ENCODE peak calls at places on chromosomes 5 and 9, in four cellular contexts. One of them, this sample, is unnamed.

GRCh38 chr5:110386782-110387181 is 339.7 kb downstream of the TMEM232 start:
- DNase-seq in astrocyte of the cerebellum: peak
- DNase-seq in CD8-positive, alpha-beta T cell: no peak
- DNase-seq in A549: no peak
- DNase-seq in this sample: no peak

GRCh38 chr5:121758640-121759039 is 93.0 kb upstream of the FTMT start:
- DNase-seq in CD8-positive, alpha-beta T cell: no peak
- DNase-seq in A549: no peak
- DNase-seq in astrocyte of the cerebellum: no peak
- DNase-seq in this sample: no peak

GRCh38 chr5:80141147-80141671 is 106.1 kb downstream of the THBS4 start:
- DNase-seq in astrocyte of the cerebellum: no peak
- DNase-seq in A549: no peak
- DNase-seq in CD8-positive, alpha-beta T cell: no peak
- DNase-seq in this sample: peak

GRCh38 chr5:81965510-81965909 is 6.3 kb upstream of the ATG10 start:
- DNase-seq in CD8-positive, alpha-beta T cell: no peak
- DNase-seq in astrocyte of the cerebellum: no peak
- DNase-seq in A549: no peak
- DNase-seq in this sample: no peak

GRCh38 chr5:37740331-37741066 is 99.3 kb downstream of the GDNF start:
- DNase-seq in A549: no peak
- DNase-seq in CD8-positive, alpha-beta T cell: no peak
- DNase-seq in astrocyte of the cerebellum: no peak
- DNase-seq in this sample: no peak

GRCh38 chr5:126801992-126802294 is 25.0 kb downstream of the LMNB1 start:
- DNase-seq in CD8-positive, alpha-beta T cell: no peak
- DNase-seq in A549: no peak
- DNase-seq in astrocyte of the cerebellum: peak
- DNase-seq in this sample: peak

GRCh38 chr9:92100237-92100911 is 14.8 kb downstream of the SPTLC1 start:
- DNase-seq in astrocyte of the cerebellum: peak
- DNase-seq in A549: peak
- DNase-seq in CD8-positive, alpha-beta T cell: no peak
- DNase-seq in this sample: peak

GRCh38 chr5:85927632-85928031 is 690.1 kb upstream of the COX7C start:
- DNase-seq in astrocyte of the cerebellum: no peak
- DNase-seq in CD8-positive, alpha-beta T cell: no peak
- DNase-seq in A549: no peak
- DNase-seq in this sample: no peak

GRCh38 chr5:140575309-140575708 is 10.7 kb downstream of the SLC35A4 start:
- DNase-seq in CD8-positive, alpha-beta T cell: no peak
- DNase-seq in A549: no peak
- DNase-seq in astrocyte of the cerebellum: no peak
- DNase-seq in this sample: no peak

GRCh38 chr5:91178461-91178860 is 204.7 kb downstream of the ARRDC3 start:
- DNase-seq in CD8-positive, alpha-beta T cell: no peak
- DNase-seq in A549: no peak
- DNase-seq in astrocyte of the cerebellum: no peak
- DNase-seq in this sample: no peak

GRCh38 chr9:83596899-83597504 is 25.9 kb upstream of the IDNK start:
- DNase-seq in astrocyte of the cerebellum: peak
- DNase-seq in A549: peak
- DNase-seq in CD8-positive, alpha-beta T cell: no peak
- DNase-seq in this sample: no peak

GRCh38 chr9:89395931-89396710 is 77.8 kb downstream of the SECISBP2 start:
- DNase-seq in astrocyte of the cerebellum: no peak
- DNase-seq in A549: no peak
- DNase-seq in CD8-positive, alpha-beta T cell: no peak
- DNase-seq in this sample: no peak

GRCh38 chr5:81542242-81542641 is 148.3 kb upstream of the ACOT12 start:
- DNase-seq in A549: no peak
- DNase-seq in CD8-positive, alpha-beta T cell: no peak
- DNase-seq in astrocyte of the cerebellum: no peak
- DNase-seq in this sample: no peak

GRCh38 chr9:81416476-81417298 is 272.7 kb downstream of the TLE1 start:
- DNase-seq in CD8-positive, alpha-beta T cell: no peak
- DNase-seq in A549: no peak
- DNase-seq in astrocyte of the cerebellum: no peak
- DNase-seq in this sample: no peak

GRCh38 chr9:126375386-126375785 is 48.8 kb downstream of the MVB12B start:
- DNase-seq in CD8-positive, alpha-beta T cell: no peak
- DNase-seq in astrocyte of the cerebellum: no peak
- DNase-seq in A549: no peak
- DNase-seq in this sample: no peak

GRCh38 chr5:143676794-143677193 is 135.2 kb upstream of the HMHB1 start:
- DNase-seq in CD8-positive, alpha-beta T cell: no peak
- DNase-seq in astrocyte of the cerebellum: no peak
- DNase-seq in A549: no peak
- DNase-seq in this sample: no peak

GRCh38 chr5:168204165-168204564 is 87.3 kb upstream of the WWC1 start:
- DNase-seq in A549: no peak
- DNase-seq in CD8-positive, alpha-beta T cell: no peak
- DNase-seq in astrocyte of the cerebellum: no peak
- DNase-seq in this sample: no peak

GRCh38 chr9:120711841-120712538 is 2.3 kb downstream of the MEGF9 start:
- DNase-seq in A549: no peak
- DNase-seq in astrocyte of the cerebellum: no peak
- DNase-seq in CD8-positive, alpha-beta T cell: no peak
- DNase-seq in this sample: no peak

GRCh38 chr9:120713257-120714087 is 798 bp downstream of the MEGF9 start:
- DNase-seq in CD8-positive, alpha-beta T cell: no peak
- DNase-seq in astrocyte of the cerebellum: no peak
- DNase-seq in A549: peak
- DNase-seq in this sample: no peak

GRCh38 chr9:120712539-120713031 is 1.7 kb downstream of the MEGF9 start:
- DNase-seq in astrocyte of the cerebellum: no peak
- DNase-seq in A549: no peak
- DNase-seq in CD8-positive, alpha-beta T cell: no peak
- DNase-seq in this sample: no peak

GRCh38 chr9:120710110-120710981 is 3.9 kb downstream of the MEGF9 start:
- DNase-seq in A549: peak
- DNase-seq in CD8-positive, alpha-beta T cell: no peak
- DNase-seq in astrocyte of the cerebellum: no peak
- DNase-seq in this sample: no peak

GRCh38 chr9:120711354-120711753 is 2.9 kb downstream of the MEGF9 start:
- DNase-seq in astrocyte of the cerebellum: no peak
- DNase-seq in A549: peak
- DNase-seq in CD8-positive, alpha-beta T cell: no peak
- DNase-seq in this sample: no peak
- H3K4me3 ChIP-seq in astrocyte of the cerebellum: peak
- H3K4me3 ChIP-seq in A549: peak
- H3K4me3 ChIP-seq in CD8-positive, alpha-beta T cell: no peak
- H3K4me3 ChIP-seq in this sample: no peak

GRCh38 chr5:55572011-55572410 is 37.2 kb upstream of the PLPP1 start:
- DNase-seq in astrocyte of the cerebellum: no peak
- DNase-seq in CD8-positive, alpha-beta T cell: no peak
- DNase-seq in A549: no peak
- DNase-seq in this sample: no peak
- TF ChIP-seq CTCF in astrocyte of the cerebellum: no peak
- TF ChIP-seq CTCF in CD8-positive, alpha-beta T cell: no peak
- TF ChIP-seq CTCF in A549: no peak
- TF ChIP-seq CTCF in this sample: no peak

DNA sequence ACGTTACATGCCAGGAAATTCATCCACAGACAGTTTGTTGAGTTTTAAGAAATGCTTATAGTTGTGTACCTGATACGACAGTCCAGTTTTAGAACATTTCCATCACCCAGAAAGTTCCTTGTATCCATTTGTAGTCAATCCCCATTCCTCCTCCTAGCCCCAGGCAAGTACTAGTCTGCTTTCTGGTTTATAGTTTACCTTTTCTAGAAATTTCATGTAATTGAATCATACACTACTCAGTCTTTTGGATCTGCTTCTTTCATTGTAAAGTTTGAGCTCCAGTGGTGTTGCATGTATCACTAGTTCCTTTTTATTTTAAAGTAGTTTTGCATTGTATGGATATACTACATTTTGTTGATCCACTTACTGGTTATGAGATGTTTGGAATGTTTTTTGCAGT is 291.2 kb downstream of the AOPEP start:
- DNase-seq in astrocyte of the cerebellum: no peak
- DNase-seq in A549: no peak
- DNase-seq in CD8-positive, alpha-beta T cell: no peak
- DNase-seq in this sample: no peak
- H3K4me3 ChIP-seq in astrocyte of the cerebellum: no peak
- H3K4me3 ChIP-seq in A549: peak
- H3K4me3 ChIP-seq in CD8-positive, alpha-beta T cell: no peak
- H3K4me3 ChIP-seq in this sample: no peak

GRCh38 chr5:100790170-100790665 is 112.9 kb downstream of the ST8SIA4 start:
- DNase-seq in A549: no peak
- DNase-seq in CD8-positive, alpha-beta T cell: no peak
- DNase-seq in astrocyte of the cerebellum: no peak
- DNase-seq in this sample: no peak
- TF ChIP-seq CTCF in A549: peak
- TF ChIP-seq CTCF in CD8-positive, alpha-beta T cell: no peak
- TF ChIP-seq CTCF in astrocyte of the cerebellum: no peak
- TF ChIP-seq CTCF in this sample: no peak

GRCh38 chr9:114432323-114433067 is 44.7 kb upstream of the AKNA start:
- DNase-seq in A549: no peak
- DNase-seq in astrocyte of the cerebellum: no peak
- DNase-seq in CD8-positive, alpha-beta T cell: no peak
- DNase-seq in this sample: no peak

GRCh38 chr9:114437401-114437893 is 49.7 kb upstream of the AKNA start:
- DNase-seq in CD8-positive, alpha-beta T cell: no peak
- DNase-seq in astrocyte of the cerebellum: no peak
- DNase-seq in A549: no peak
- DNase-seq in this sample: no peak

GRCh38 chr9:114433720-114434255 is 46.0 kb upstream of the AKNA start:
- DNase-seq in astrocyte of the cerebellum: no peak
- DNase-seq in CD8-positive, alpha-beta T cell: no peak
- DNase-seq in A549: no peak
- DNase-seq in this sample: no peak

GRCh38 chr9:114433086-114433485 is 45.3 kb upstream of the AKNA start:
- DNase-seq in astrocyte of the cerebellum: no peak
- DNase-seq in CD8-positive, alpha-beta T cell: no peak
- DNase-seq in A549: no peak
- DNase-seq in this sample: no peak

GRCh38 chr9:114434878-114435311 is 47.1 kb upstream of the AKNA start:
- DNase-seq in astrocyte of the cerebellum: peak
- DNase-seq in A549: peak
- DNase-seq in CD8-positive, alpha-beta T cell: no peak
- DNase-seq in this sample: no peak
- H3K4me3 ChIP-seq in astrocyte of the cerebellum: no peak
- H3K4me3 ChIP-seq in A549: no peak
- H3K4me3 ChIP-seq in CD8-positive, alpha-beta T cell: no peak
- H3K4me3 ChIP-seq in this sample: no peak

DNA sequence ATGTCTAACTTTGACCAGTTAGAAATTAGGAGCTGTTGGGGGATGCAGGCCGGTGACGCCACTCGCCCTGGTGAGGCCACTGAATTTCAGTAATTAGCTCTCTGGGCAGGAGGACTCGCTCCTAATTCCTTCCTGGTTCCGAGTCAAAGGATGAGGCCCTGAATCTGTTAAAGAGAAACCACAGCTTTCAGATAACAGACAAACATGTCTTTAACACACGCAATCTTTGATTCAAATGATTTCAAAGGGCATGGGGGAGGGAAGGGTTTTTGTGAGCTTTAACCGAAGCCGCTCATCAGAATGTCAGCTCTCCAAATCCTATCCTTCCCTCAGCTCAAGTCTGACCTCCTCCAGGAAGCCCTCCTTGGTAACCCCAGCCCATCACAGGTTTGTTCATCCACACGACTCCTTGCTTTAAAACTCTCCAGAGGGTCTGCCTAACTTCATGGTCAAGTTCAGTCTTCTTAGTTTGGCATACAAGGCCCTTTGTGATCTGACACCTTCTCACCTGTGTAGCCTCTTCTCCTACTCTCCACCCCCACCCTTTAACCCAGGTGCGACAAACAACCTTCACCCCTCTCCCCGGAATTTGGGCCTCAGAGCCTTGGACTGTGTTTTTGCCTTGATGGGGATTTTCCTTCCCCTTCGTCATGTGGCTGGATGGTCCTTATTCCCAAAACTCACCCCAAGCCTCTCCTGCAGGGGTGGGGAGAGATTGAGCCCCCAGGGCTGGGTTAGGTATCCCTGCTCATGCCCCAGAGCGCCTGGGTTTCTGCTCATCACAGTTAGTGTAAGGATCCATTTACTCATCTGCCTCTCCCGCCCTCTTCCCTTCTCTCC is 13.6 kb upstream of the PHF19 start:
- DNase-seq in CD8-positive, alpha-beta T cell: no peak
- DNase-seq in A549: no peak
- DNase-seq in astrocyte of the cerebellum: no peak
- DNase-seq in this sample: no peak
- TF ChIP-seq CTCF in CD8-positive, alpha-beta T cell: no peak
- TF ChIP-seq CTCF in A549: no peak
- TF ChIP-seq CTCF in astrocyte of the cerebellum: no peak
- TF ChIP-seq CTCF in this sample: no peak

DNA sequence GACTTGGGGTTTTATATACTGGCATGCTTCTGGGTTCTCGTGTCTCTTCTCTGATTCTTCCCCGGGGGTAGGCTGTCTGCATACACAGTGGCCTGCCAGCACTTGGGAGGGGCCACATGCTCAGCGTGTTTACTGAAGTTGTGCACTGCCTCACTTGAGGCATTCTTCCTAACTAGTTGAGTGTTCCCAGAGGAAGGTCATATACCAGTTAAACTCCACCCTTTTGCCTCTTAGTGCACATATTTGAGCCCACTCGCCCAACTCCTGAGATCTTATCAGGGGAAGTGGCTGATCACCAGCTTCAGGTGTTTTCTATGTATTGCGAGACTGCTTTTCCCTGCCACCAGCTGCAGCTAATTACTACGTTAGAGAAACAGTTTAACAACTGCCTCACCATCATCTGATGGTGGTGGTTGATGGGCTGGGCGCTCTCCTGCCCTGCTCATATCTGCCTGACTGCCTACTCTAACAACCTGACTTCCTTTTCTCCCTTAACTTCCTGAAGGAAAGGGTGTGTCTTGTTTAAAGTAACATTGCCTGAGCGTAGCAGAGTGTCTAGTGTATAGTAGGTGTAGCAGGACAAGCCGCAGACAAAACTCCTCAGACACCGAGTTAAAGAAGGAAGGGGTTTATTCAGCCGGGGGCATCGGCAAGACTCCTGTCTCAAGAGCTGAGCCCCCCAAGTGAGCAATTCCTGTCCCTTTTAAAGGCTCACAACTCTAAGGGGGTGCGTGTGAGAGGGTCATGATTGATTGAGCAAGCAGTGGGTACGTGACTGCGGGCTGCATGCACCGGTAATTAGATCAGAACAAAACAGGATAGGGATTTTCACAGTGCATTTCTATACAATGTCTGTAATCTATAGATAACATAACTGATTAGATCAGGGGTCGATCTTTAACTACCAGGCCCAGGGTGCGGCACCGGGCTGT is 60.1 kb upstream of the CLINT1 start:
- DNase-seq in CD8-positive, alpha-beta T cell: no peak
- DNase-seq in A549: no peak
- DNase-seq in astrocyte of the cerebellum: no peak
- DNase-seq in this sample: peak
- H3K4me3 ChIP-seq in CD8-positive, alpha-beta T cell: no peak
- H3K4me3 ChIP-seq in A549: no peak
- H3K4me3 ChIP-seq in astrocyte of the cerebellum: no peak
- H3K4me3 ChIP-seq in this sample: no peak

This sample was measured in HFF-Myc.